ENCODE peak calls at places on chromosome 16, in six cellular contexts. One of them, this sample, is unnamed.

GRCh38 chr16:60686824-60687223 is 1349.4 kb downstream of the CDH8 start:
- DNase-seq in H1: no peak
- DNase-seq in hepatocyte: no peak
- DNase-seq in PC-9: no peak
- DNase-seq in GM23338: peak
- DNase-seq in fibroblast of lung: no peak
- DNase-seq in this sample: no peak

GRCh38 chr16:14215941-14216340 is 144.8 kb downstream of the MRTFB start:
- DNase-seq in GM23338: no peak
- DNase-seq in PC-9: no peak
- DNase-seq in hepatocyte: no peak
- DNase-seq in fibroblast of lung: peak
- DNase-seq in H1: no peak
- DNase-seq in this sample: no peak

GRCh38 chr16:11603331-11603750 is 16.6 kb upstream of the LITAF start:
- DNase-seq in GM23338: no peak
- DNase-seq in PC-9: no peak
- DNase-seq in H1: no peak
- DNase-seq in fibroblast of lung: no peak
- DNase-seq in hepatocyte: peak
- DNase-seq in this sample: no peak

GRCh38 chr16:24957887-24958286 is 57.3 kb downstream of the ARHGAP17 start:
- DNase-seq in PC-9: no peak
- DNase-seq in H1: no peak
- DNase-seq in fibroblast of lung: no peak
- DNase-seq in GM23338: peak
- DNase-seq in hepatocyte: no peak
- DNase-seq in this sample: no peak

GRCh38 chr16:75064403-75065148 is 52.0 kb downstream of the LDHD start:
- DNase-seq in PC-9: peak
- DNase-seq in hepatocyte: peak
- DNase-seq in GM23338: no peak
- DNase-seq in H1: no peak
- DNase-seq in fibroblast of lung: no peak
- DNase-seq in this sample: peak

GRCh38 chr16:23668225-23668624 is 10.5 kb upstream of the PLK1 start:
- DNase-seq in fibroblast of lung: peak
- DNase-seq in H1: no peak
- DNase-seq in PC-9: no peak
- DNase-seq in GM23338: no peak
- DNase-seq in hepatocyte: no peak
- DNase-seq in this sample: no peak

GRCh38 chr16:79247386-79247785 is 353.2 kb downstream of the MAF start:
- DNase-seq in hepatocyte: no peak
- DNase-seq in fibroblast of lung: no peak
- DNase-seq in H1: no peak
- DNase-seq in PC-9: no peak
- DNase-seq in GM23338: no peak
- DNase-seq in this sample: no peak

GRCh38 chr16:11535494-11535893 is 51.2 kb downstream of the LITAF start:
- DNase-seq in fibroblast of lung: no peak
- DNase-seq in GM23338: no peak
- DNase-seq in PC-9: peak
- DNase-seq in hepatocyte: no peak
- DNase-seq in H1: no peak
- DNase-seq in this sample: peak

GRCh38 chr16:3099395-3099731 is 269 bp upstream of the ZSCAN10 start:
- DNase-seq in hepatocyte: no peak
- DNase-seq in GM23338: no peak
- DNase-seq in H1: no peak
- DNase-seq in fibroblast of lung: no peak
- DNase-seq in PC-9: no peak
- DNase-seq in this sample: no peak

GRCh38 chr16:64011650-64012049 is 1110.2 kb downstream of the CDH11 start:
- DNase-seq in fibroblast of lung: no peak
- DNase-seq in GM23338: no peak
- DNase-seq in H1: no peak
- DNase-seq in PC-9: no peak
- DNase-seq in hepatocyte: no peak
- DNase-seq in this sample: no peak

GRCh38 chr16:23380501-23380951 is 72.5 kb downstream of the COG7 start:
- DNase-seq in PC-9: no peak
- DNase-seq in fibroblast of lung: no peak
- DNase-seq in GM23338: no peak
- DNase-seq in H1: no peak
- DNase-seq in hepatocyte: no peak
- DNase-seq in this sample: no peak

GRCh38 chr16:23365602-23366240 is 63.6 kb downstream of the SCNN1B start:
- DNase-seq in fibroblast of lung: no peak
- DNase-seq in hepatocyte: no peak
- DNase-seq in PC-9: peak
- DNase-seq in GM23338: peak
- DNase-seq in H1: no peak
- DNase-seq in this sample: peak

GRCh38 chr16:21523411-21524067 is 75.8 kb upstream of the METTL9 start:
- DNase-seq in GM23338: no peak
- DNase-seq in PC-9: peak
- DNase-seq in hepatocyte: no peak
- DNase-seq in fibroblast of lung: no peak
- DNase-seq in H1: no peak
- DNase-seq in this sample: no peak

GRCh38 chr16:6250516-6250915 is 1082.1 kb upstream of the RBFOX1 start:
- DNase-seq in H1: no peak
- DNase-seq in fibroblast of lung: no peak
- DNase-seq in hepatocyte: no peak
- DNase-seq in PC-9: no peak
- DNase-seq in GM23338: no peak
- DNase-seq in this sample: no peak

GRCh38 chr16:89841275-89841674 is 13.0 kb downstream of the SPIRE2 start:
- DNase-seq in hepatocyte: no peak
- DNase-seq in PC-9: no peak
- DNase-seq in GM23338: no peak
- DNase-seq in fibroblast of lung: no peak
- DNase-seq in H1: no peak
- DNase-seq in this sample: no peak

GRCh38 chr16:87570938-87571867 is 31.1 kb upstream of the JPH3 start:
- DNase-seq in GM23338: peak
- DNase-seq in fibroblast of lung: peak
- DNase-seq in PC-9: peak
- DNase-seq in hepatocyte: peak
- DNase-seq in H1: peak
- DNase-seq in this sample: peak

GRCh38 chr16:4371481-4372314 is at the start of gene VASN:
- DNase-seq in fibroblast of lung: peak
- DNase-seq in H1: peak
- DNase-seq in PC-9: peak
- DNase-seq in hepatocyte: peak
- DNase-seq in GM23338: peak
- DNase-seq in this sample: peak

GRCh38 chr16:90083139-90083538 is 6.0 kb upstream of the PRDM7 start:
- DNase-seq in H1: no peak
- DNase-seq in fibroblast of lung: no peak
- DNase-seq in PC-9: no peak
- DNase-seq in GM23338: no peak
- DNase-seq in hepatocyte: no peak
- DNase-seq in this sample: no peak

GRCh38 chr16:58464916-58465731 is 34.8 kb upstream of the NDRG4 start:
- DNase-seq in GM23338: peak
- DNase-seq in hepatocyte: no peak
- DNase-seq in PC-9: no peak
- DNase-seq in fibroblast of lung: no peak
- DNase-seq in H1: no peak
- DNase-seq in this sample: no peak
- TF ChIP-seq EZH2 in GM23338: no peak
- TF ChIP-seq EZH2 in hepatocyte: peak
- TF ChIP-seq EZH2 in PC-9: no peak
- TF ChIP-seq EZH2 in fibroblast of lung: peak
- TF ChIP-seq EZH2 in H1: peak
- TF ChIP-seq EZH2 in this sample: no peak

GRCh38 chr16:88629835-88630234 is 8.5 kb upstream of the IL17C start:
- DNase-seq in fibroblast of lung: no peak
- DNase-seq in PC-9: no peak
- DNase-seq in hepatocyte: no peak
- DNase-seq in H1: no peak
- DNase-seq in GM23338: no peak
- DNase-seq in this sample: no peak

GRCh38 chr16:88626646-88627045 is 11.7 kb upstream of the IL17C start:
- DNase-seq in H1: no peak
- DNase-seq in GM23338: no peak
- DNase-seq in fibroblast of lung: no peak
- DNase-seq in PC-9: peak
- DNase-seq in hepatocyte: no peak
- DNase-seq in this sample: no peak

GRCh38 chr16:88630433-88630832 is 7.9 kb upstream of the IL17C start:
- DNase-seq in hepatocyte: no peak
- DNase-seq in H1: no peak
- DNase-seq in fibroblast of lung: no peak
- DNase-seq in PC-9: no peak
- DNase-seq in GM23338: no peak
- DNase-seq in this sample: no peak

GRCh38 chr16:88628512-88628974 is 9.8 kb upstream of the IL17C start:
- DNase-seq in PC-9: no peak
- DNase-seq in hepatocyte: no peak
- DNase-seq in fibroblast of lung: no peak
- DNase-seq in GM23338: peak
- DNase-seq in H1: peak
- DNase-seq in this sample: peak

GRCh38 chr16:88627531-88628411 is 10.6 kb upstream of the IL17C start:
- DNase-seq in hepatocyte: no peak
- DNase-seq in H1: no peak
- DNase-seq in GM23338: no peak
- DNase-seq in fibroblast of lung: no peak
- DNase-seq in PC-9: peak
- DNase-seq in this sample: no peak
- H3K27ac ChIP-seq in hepatocyte: no peak
- H3K27ac ChIP-seq in H1: peak
- H3K27ac ChIP-seq in GM23338: no peak
- H3K27ac ChIP-seq in fibroblast of lung: no peak
- H3K27ac ChIP-seq in PC-9: no peak
- H3K27ac ChIP-seq in this sample: no peak

GRCh38 chr16:85460983-85461813 is 151.9 kb upstream of the GSE1 start:
- DNase-seq in H1: no peak
- DNase-seq in GM23338: no peak
- DNase-seq in hepatocyte: peak
- DNase-seq in fibroblast of lung: peak
- DNase-seq in PC-9: no peak
- DNase-seq in this sample: peak

GRCh38 chr16:85462405-85463227 is 150.5 kb upstream of the GSE1 start:
- DNase-seq in hepatocyte: peak
- DNase-seq in fibroblast of lung: no peak
- DNase-seq in H1: no peak
- DNase-seq in GM23338: peak
- DNase-seq in PC-9: no peak
- DNase-seq in this sample: no peak

GRCh38 chr16:85460252-85460982 is 152.7 kb upstream of the GSE1 start:
- DNase-seq in hepatocyte: peak
- DNase-seq in PC-9: no peak
- DNase-seq in H1: no peak
- DNase-seq in GM23338: peak
- DNase-seq in fibroblast of lung: peak
- DNase-seq in this sample: no peak

GRCh38 chr16:85463228-85463611 is 149.9 kb upstream of the GSE1 start:
- DNase-seq in PC-9: no peak
- DNase-seq in GM23338: peak
- DNase-seq in fibroblast of lung: no peak
- DNase-seq in hepatocyte: peak
- DNase-seq in H1: no peak
- DNase-seq in this sample: no peak

DNA sequence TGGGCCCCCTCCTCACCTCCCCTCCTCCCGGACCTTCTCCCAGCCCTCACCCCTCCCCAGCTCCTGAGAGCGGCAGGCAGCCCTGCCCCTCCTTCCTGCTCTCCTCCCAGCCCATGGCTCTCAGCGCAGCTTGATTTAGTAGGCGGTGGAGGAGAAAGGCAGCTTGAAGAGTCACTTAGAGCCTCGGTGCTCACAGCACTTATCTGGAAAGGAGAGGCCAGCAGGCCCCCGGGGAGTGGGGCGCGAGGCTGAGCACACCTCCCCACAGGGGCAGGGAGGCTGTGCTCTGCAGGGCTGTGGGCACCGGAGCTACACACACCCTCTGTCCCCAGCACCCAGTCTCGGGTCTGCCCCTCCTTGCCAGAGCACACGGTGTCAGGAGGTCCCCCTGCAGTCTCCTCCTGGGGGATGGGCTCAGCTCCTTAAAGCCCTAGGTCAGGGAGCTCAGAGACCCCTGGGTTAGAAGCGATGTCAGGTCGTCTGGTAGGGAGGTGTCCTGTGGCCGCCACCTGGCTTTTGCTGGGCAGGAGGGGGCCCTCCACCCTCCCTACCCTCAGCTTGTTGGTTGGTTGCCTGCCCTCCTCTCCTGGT is 151.2 kb upstream of the GSE1 start:
- DNase-seq in PC-9: no peak
- DNase-seq in fibroblast of lung: peak
- DNase-seq in hepatocyte: peak
- DNase-seq in H1: peak
- DNase-seq in GM23338: peak
- DNase-seq in this sample: no peak
- TF ChIP-seq EZH2 in PC-9: no peak
- TF ChIP-seq EZH2 in fibroblast of lung: peak
- TF ChIP-seq EZH2 in hepatocyte: no peak
- TF ChIP-seq EZH2 in H1: no peak
- TF ChIP-seq EZH2 in GM23338: no peak
- TF ChIP-seq EZH2 in this sample: no peak

GRCh38 chr16:67987460-67988160 is 7.3 kb upstream of the DPEP3 start:
- DNase-seq in fibroblast of lung: peak
- DNase-seq in H1: no peak
- DNase-seq in GM23338: no peak
- DNase-seq in PC-9: no peak
- DNase-seq in hepatocyte: no peak
- DNase-seq in this sample: peak

GRCh38 chr16:67990018-67990386 is 9.3 kb downstream of the DPEP2 start:
- DNase-seq in H1: no peak
- DNase-seq in PC-9: no peak
- DNase-seq in fibroblast of lung: no peak
- DNase-seq in GM23338: no peak
- DNase-seq in hepatocyte: no peak
- DNase-seq in this sample: no peak

GRCh38 chr16:67988675-67989074 is 8.4 kb upstream of the DPEP3 start:
- DNase-seq in fibroblast of lung: no peak
- DNase-seq in GM23338: no peak
- DNase-seq in hepatocyte: no peak
- DNase-seq in H1: no peak
- DNase-seq in PC-9: no peak
- DNase-seq in this sample: no peak

GRCh38 chr16:67989322-67990017 is 9.2 kb upstream of the DPEP3 start:
- DNase-seq in hepatocyte: no peak
- DNase-seq in PC-9: no peak
- DNase-seq in GM23338: no peak
- DNase-seq in fibroblast of lung: no peak
- DNase-seq in H1: no peak
- DNase-seq in this sample: no peak

DNA sequence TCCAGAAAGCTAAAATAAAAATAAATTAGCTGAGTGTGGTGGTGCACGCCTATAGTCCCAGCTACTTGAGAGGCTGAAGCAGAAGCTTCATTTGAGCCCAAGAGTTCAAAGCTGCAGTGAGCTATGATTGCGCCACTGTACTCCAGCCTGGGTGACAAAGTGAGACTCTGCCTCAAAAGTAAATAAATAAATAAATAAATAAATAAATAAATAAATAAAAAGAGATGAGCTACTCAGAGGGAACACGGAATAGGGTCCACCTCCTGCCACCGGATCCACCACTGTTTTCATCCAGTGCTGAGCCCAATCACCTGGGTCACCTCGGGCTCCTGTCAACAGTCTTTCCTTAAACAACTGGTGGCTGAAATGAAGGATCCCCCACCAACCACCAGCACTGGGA is 6.7 kb upstream of the DPEP3 start:
- DNase-seq in hepatocyte: no peak
- DNase-seq in GM23338: no peak
- DNase-seq in PC-9: no peak
- DNase-seq in H1: no peak
- DNase-seq in fibroblast of lung: no peak
- DNase-seq in this sample: no peak
- H3K27ac ChIP-seq in hepatocyte: no peak
- H3K27ac ChIP-seq in GM23338: no peak
- H3K27ac ChIP-seq in PC-9: no peak
- H3K27ac ChIP-seq in H1: no peak
- H3K27ac ChIP-seq in fibroblast of lung: no peak
- H3K27ac ChIP-seq in this sample: no peak